ENCODE peak calls at places on chromosome 15, in ten cellular contexts. O is fibroblast of the conjunctiva; W is mucosa of gallbladder; L is HCEC 1CT; J is NCI-H446; P is CD4-positive, alpha-beta T cell; S is caudate nucleus; B is non-pigmented ciliary epithelial cell; E is thoracic aorta; K is HuH-7.5. F is an unnamed sample.

GRCh38 chr15:62895139-62895866 is 147.2 kb upstream of the TPM1 start:
- DNase-seq in O (no peak), W (no peak), L (peak), J (no peak), P (no peak), S (no peak), B (peak), E (no peak), K (no peak), F (peak)

GRCh38 chr15:87556886-87557285 is 699.7 kb downstream of the NTRK3 start:
- DNase-seq in O (no peak), W (no peak), L (no peak), J (no peak), P (no peak), S (no peak), B (no peak), E (no peak), K (no peak), F (no peak)

GRCh38 chr15:83739629-83740028 is 85.7 kb downstream of the ADAMTSL3 start:
- DNase-seq in O (no peak), W (no peak), L (no peak), J (no peak), P (no peak), S (no peak), B (no peak), E (no peak), K (no peak), F (no peak)

GRCh38 chr15:70023769-70024491 is 73.8 kb downstream of the TLE3 start:
- DNase-seq in O (peak), W (peak), L (peak), J (peak), P (no peak), S (peak), B (peak), E (peak), K (no peak), F (peak)

GRCh38 chr15:71779073-71779797 is 31.1 kb upstream of the NR2E3 start:
- DNase-seq in O (no peak), W (no peak), L (no peak), J (no peak), P (no peak), S (no peak), B (no peak), E (no peak), K (no peak), F (no peak)

GRCh38 chr15:34719883-34720148 is 35.0 kb downstream of the GJD2 start:
- DNase-seq in O (no peak), W (no peak), L (no peak), J (no peak), P (no peak), S (no peak), B (no peak), E (no peak), K (no peak), F (no peak)

GRCh38 chr15:76209523-76209922 is 101.7 kb downstream of the ETFA start:
- DNase-seq in O (no peak), W (no peak), L (no peak), J (no peak), P (no peak), S (no peak), B (no peak), E (no peak), K (no peak), F (no peak)

GRCh38 chr15:22960587-22960986 is 19.6 kb downstream of the CYFIP1 start:
- DNase-seq in O (no peak), W (no peak), L (no peak), J (no peak), P (no peak), S (no peak), B (no peak), E (no peak), K (no peak), F (no peak)

GRCh38 chr15:41772720-41773331 is 1.5 kb upstream of the MAPKBP1 start:
- DNase-seq in O (peak), W (peak), L (peak), J (peak), P (peak), S (no peak), B (no peak), E (no peak), K (peak), F (peak)

GRCh38 chr15:92112180-92112579 is 258.7 kb downstream of the SLCO3A1 start:
- DNase-seq in O (no peak), W (no peak), L (no peak), J (no peak), P (no peak), S (peak), B (no peak), E (no peak), K (no peak), F (no peak)

GRCh38 chr15:79090487-79091203 is at the start of gene RASGRF1:
- DNase-seq in O (no peak), W (no peak), L (no peak), J (no peak), P (no peak), S (peak), B (no peak), E (no peak), K (no peak), F (no peak)

GRCh38 chr15:72991026-72991425 is 61.2 kb upstream of the NEO1 start:
- DNase-seq in O (no peak), W (no peak), L (peak), J (no peak), P (no peak), S (no peak), B (no peak), E (no peak), K (no peak), F (no peak)

GRCh38 chr15:50876260-50876988 is 32.1 kb upstream of the AP4E1 start:
- DNase-seq in O (no peak), W (no peak), L (no peak), J (no peak), P (no peak), S (no peak), B (no peak), E (no peak), K (no peak), F (no peak)

GRCh38 chr15:36810656-36811449 is 231.4 kb downstream of the CDIN1 start:
- DNase-seq in O (no peak), W (no peak), L (no peak), J (no peak), P (no peak), S (no peak), B (no peak), E (no peak), K (no peak), F (peak)

GRCh38 chr15:97652700-97653167 is 307.8 kb upstream of the ARRDC4 start:
- DNase-seq in O (no peak), W (no peak), L (no peak), J (no peak), P (no peak), S (no peak), B (no peak), E (no peak), K (no peak), F (peak)

GRCh38 chr15:66573719-66574641 is 8.2 kb upstream of the LCTL start:
- DNase-seq in O (peak), W (no peak), L (no peak), J (no peak), P (no peak), S (no peak), B (no peak), E (no peak), K (no peak), F (no peak)

GRCh38 chr15:32730677-32731654 is 13.2 kb downstream of the GREM1 start:
- DNase-seq in O (peak), W (peak), L (peak), J (no peak), P (no peak), S (peak), B (no peak), E (no peak), K (no peak), F (no peak)

GRCh38 chr15:78055923-78056713 is 21.4 kb downstream of the TBC1D2B start:
- DNase-seq in O (no peak), W (no peak), L (peak), J (no peak), P (no peak), S (no peak), B (no peak), E (no peak), K (peak), F (no peak)

GRCh38 chr15:78944669-78945407 is at the start of gene CTSH:
- DNase-seq in O (no peak), W (peak), L (no peak), J (peak), P (peak), S (peak), B (no peak), E (no peak), K (peak), F (peak)

GRCh38 chr15:41877631-41878354 is 16.1 kb downstream of the SPTBN5 start:
- DNase-seq in O (no peak), W (no peak), L (no peak), J (no peak), P (no peak), S (no peak), B (no peak), E (no peak), K (no peak), F (no peak)

F was measured in SJCRH30.